ENCODE peak calls at places on chromosomes 7 and 10, in five cellular contexts. G is DMS153, W is right atrium auricular region, I is HT-29, E is AG10803. C is an unnamed sample.

GRCh38 chr10:101777857-101778145 is 1.9 kb upstream of the FGF8 start:
- DNase-seq in G (no peak), W (no peak), I (peak; percentile 49), E (no peak), C (no peak)

GRCh38 chr10:42753507-42754154 is 29.0 kb upstream of the BMS1 start:
- DNase-seq in G (no peak), W (no peak), I (no peak), E (no peak), C (no peak)

GRCh38 chr7:48173983-48174382 is 2.7 kb downstream of the ABCA13 start:
- DNase-seq in G (no peak), W (no peak), I (no peak), E (peak; percentile 30), C (no peak)

GRCh38 chr10:102397222-102398171 is 2.0 kb downstream of the NFKB2 start:
- DNase-seq in G (no peak), W (no peak), I (no peak), E (no peak), C (no peak)

GRCh38 chr7:82701941-82702340 is 258.4 kb upstream of the CACNA2D1 start:
- DNase-seq in G (no peak), W (no peak), I (no peak), E (peak; percentile 3), C (peak; percentile 82)

GRCh38 chr10:58017719-58018367 is 249.9 kb downstream of the IPMK start:
- DNase-seq in G (no peak), W (no peak), I (no peak), E (peak; percentile 84), C (peak; percentile 74)

GRCh38 chr7:51350195-51350896 is 33.7 kb upstream of the COBL start:
- DNase-seq in G (peak; percentile 100), W (no peak), I (peak; percentile 36), E (no peak), C (no peak)

GRCh38 chr7:138949421-138950088 is 31.6 kb downstream of the KIAA1549 start:
- DNase-seq in G (no peak), W (no peak), I (no peak), E (no peak), C (no peak)

GRCh38 chr10:63819753-63820347 is 298.6 kb downstream of the REEP3 start:
- DNase-seq in G (peak; percentile 17), W (peak; percentile 83), I (peak; percentile 77), E (peak; percentile 78), C (peak; percentile 53)

GRCh38 chr7:35374858-35375257 is 121.0 kb upstream of the TBX20 start:
- DNase-seq in G (no peak), W (no peak), I (no peak), E (no peak), C (no peak)

GRCh38 chr7:10908600-10908999 is 65.1 kb upstream of the PHF14 start:
- DNase-seq in G (no peak), W (no peak), I (no peak), E (no peak), C (no peak)

GRCh38 chr7:155129186-155129585 is 59.1 kb downstream of the HTR5A start:
- DNase-seq in G (no peak), W (no peak), I (no peak), E (no peak), C (no peak)

GRCh38 chr7:50633414-50633710 is 68.2 kb upstream of the DDC start:
- DNase-seq in G (no peak), W (no peak), I (no peak), E (no peak), C (no peak)

GRCh38 chr7:29442146-29442545 is 121.5 kb upstream of the PRR15 start:
- DNase-seq in G (peak; percentile 74), W (no peak), I (no peak), E (no peak), C (no peak)

C was measured in fibroblast of gingiva.